ENCODE peak calls at places on chromosomes 13 and 19, in five cellular contexts. One of them, this sample, is unnamed.

GRCh38 chr13:91576590-91576989 is 178.2 kb downstream of the GPC5 start:
- DNase-seq in thoracic aorta: no peak
- DNase-seq in mucosa of descending colon: peak
- DNase-seq in AG09319: no peak
- DNase-seq in cardiac muscle cell: peak
- DNase-seq in this sample: peak

GRCh38 chr19:38684078-38684861 is 36.8 kb downstream of the ACTN4 start:
- DNase-seq in cardiac muscle cell: no peak
- DNase-seq in thoracic aorta: peak
- DNase-seq in mucosa of descending colon: peak
- DNase-seq in AG09319: peak
- DNase-seq in this sample: no peak

GRCh38 chr19:3471954-3472655 is 8.2 kb downstream of the SMIM24 start:
- DNase-seq in thoracic aorta: no peak
- DNase-seq in cardiac muscle cell: peak
- DNase-seq in AG09319: no peak
- DNase-seq in mucosa of descending colon: peak
- DNase-seq in this sample: peak

GRCh38 chr19:55014714-55015113 is 23.4 kb downstream of the GP6 start:
- DNase-seq in AG09319: no peak
- DNase-seq in cardiac muscle cell: no peak
- DNase-seq in mucosa of descending colon: no peak
- DNase-seq in thoracic aorta: no peak
- DNase-seq in this sample: no peak

GRCh38 chr19:57830071-57830602 is at the start of gene ZNF587B:
- DNase-seq in cardiac muscle cell: peak
- DNase-seq in thoracic aorta: no peak
- DNase-seq in AG09319: no peak
- DNase-seq in mucosa of descending colon: peak
- DNase-seq in this sample: peak

GRCh38 chr13:44013666-44014291 is 134.1 kb downstream of the LACC1 start:
- DNase-seq in cardiac muscle cell: no peak
- DNase-seq in AG09319: peak
- DNase-seq in thoracic aorta: no peak
- DNase-seq in mucosa of descending colon: no peak
- DNase-seq in this sample: no peak

GRCh38 chr19:40539070-40539469 is 37.6 kb upstream of the SHKBP1 start:
- DNase-seq in thoracic aorta: no peak
- DNase-seq in mucosa of descending colon: no peak
- DNase-seq in cardiac muscle cell: no peak
- DNase-seq in AG09319: no peak
- DNase-seq in this sample: no peak

GRCh38 chr13:54185101-54185500 is 1156.5 kb downstream of the OLFM4 start:
- DNase-seq in thoracic aorta: no peak
- DNase-seq in mucosa of descending colon: no peak
- DNase-seq in cardiac muscle cell: no peak
- DNase-seq in AG09319: no peak
- DNase-seq in this sample: no peak

GRCh38 chr13:44309771-44310767 is 63.6 kb upstream of the SERP2 start:
- DNase-seq in AG09319: no peak
- DNase-seq in mucosa of descending colon: peak
- DNase-seq in thoracic aorta: no peak
- DNase-seq in cardiac muscle cell: peak
- DNase-seq in this sample: no peak

GRCh38 chr19:35142531-35143230 is 374 bp upstream of the FXYD7 start:
- DNase-seq in thoracic aorta: no peak
- DNase-seq in AG09319: no peak
- DNase-seq in mucosa of descending colon: peak
- DNase-seq in cardiac muscle cell: peak
- DNase-seq in this sample: peak

GRCh38 chr13:43766766-43767165 is 20.0 kb downstream of the ENOX1 start:
- DNase-seq in AG09319: no peak
- DNase-seq in cardiac muscle cell: peak
- DNase-seq in mucosa of descending colon: no peak
- DNase-seq in thoracic aorta: no peak
- DNase-seq in this sample: no peak

GRCh38 chr13:114017028-114017630 is 43.3 kb upstream of the C13orf46 start:
- DNase-seq in thoracic aorta: no peak
- DNase-seq in AG09319: no peak
- DNase-seq in mucosa of descending colon: no peak
- DNase-seq in cardiac muscle cell: no peak
- DNase-seq in this sample: no peak

GRCh38 chr19:58582985-58583384 is 9.8 kb upstream of the MZF1 start:
- DNase-seq in thoracic aorta: no peak
- DNase-seq in AG09319: no peak
- DNase-seq in cardiac muscle cell: no peak
- DNase-seq in mucosa of descending colon: no peak
- DNase-seq in this sample: no peak

GRCh38 chr13:50198508-50198907 is 183.3 kb downstream of the KCNRG start:
- DNase-seq in AG09319: peak
- DNase-seq in mucosa of descending colon: no peak
- DNase-seq in thoracic aorta: no peak
- DNase-seq in cardiac muscle cell: no peak
- DNase-seq in this sample: no peak

GRCh38 chr13:94232956-94233355 is 246.5 kb downstream of the DCT start:
- DNase-seq in cardiac muscle cell: no peak
- DNase-seq in thoracic aorta: no peak
- DNase-seq in AG09319: no peak
- DNase-seq in mucosa of descending colon: no peak
- DNase-seq in this sample: no peak

GRCh38 chr13:98877466-98877865 is 100.4 kb downstream of the DOCK9 start:
- DNase-seq in AG09319: no peak
- DNase-seq in thoracic aorta: no peak
- DNase-seq in mucosa of descending colon: no peak
- DNase-seq in cardiac muscle cell: no peak
- DNase-seq in this sample: no peak

GRCh38 chr13:71621152-71622124 is 245.6 kb downstream of the DACH1 start:
- DNase-seq in mucosa of descending colon: no peak
- DNase-seq in AG09319: no peak
- DNase-seq in cardiac muscle cell: peak
- DNase-seq in thoracic aorta: no peak
- DNase-seq in this sample: no peak

GRCh38 chr13:94382520-94382919 is 97.0 kb downstream of the DCT start:
- DNase-seq in mucosa of descending colon: no peak
- DNase-seq in AG09319: no peak
- DNase-seq in thoracic aorta: no peak
- DNase-seq in cardiac muscle cell: no peak
- DNase-seq in this sample: no peak

GRCh38 chr13:108932206-108932605 is 302.8 kb downstream of the MYO16 start:
- DNase-seq in mucosa of descending colon: no peak
- DNase-seq in AG09319: no peak
- DNase-seq in cardiac muscle cell: no peak
- DNase-seq in thoracic aorta: no peak
- DNase-seq in this sample: no peak

GRCh38 chr13:41649659-41650058 is 192.3 kb downstream of the RGCC start:
- DNase-seq in mucosa of descending colon: no peak
- DNase-seq in thoracic aorta: no peak
- DNase-seq in cardiac muscle cell: peak
- DNase-seq in AG09319: no peak
- DNase-seq in this sample: no peak

GRCh38 chr13:28657784-28658538 is 969 bp upstream of the POMP start:
- DNase-seq in thoracic aorta: no peak
- DNase-seq in AG09319: no peak
- DNase-seq in mucosa of descending colon: no peak
- DNase-seq in cardiac muscle cell: no peak
- DNase-seq in this sample: no peak

GRCh38 chr13:45206340-45206739 is 5.5 kb upstream of the KCTD4 start:
- DNase-seq in cardiac muscle cell: no peak
- DNase-seq in thoracic aorta: no peak
- DNase-seq in AG09319: peak
- DNase-seq in mucosa of descending colon: no peak
- DNase-seq in this sample: no peak

GRCh38 chr13:82356667-82357066 is 1525.6 kb downstream of the SLITRK1 start:
- DNase-seq in AG09319: no peak
- DNase-seq in cardiac muscle cell: peak
- DNase-seq in thoracic aorta: no peak
- DNase-seq in mucosa of descending colon: no peak
- DNase-seq in this sample: no peak

GRCh38 chr19:15836345-15836594 is 20.8 kb upstream of the OR10H1 start:
- DNase-seq in cardiac muscle cell: no peak
- DNase-seq in AG09319: no peak
- DNase-seq in thoracic aorta: no peak
- DNase-seq in mucosa of descending colon: no peak
- DNase-seq in this sample: no peak

GRCh38 chr19:15293751-15294505 is 38.4 kb downstream of the BRD4 start:
- DNase-seq in thoracic aorta: no peak
- DNase-seq in AG09319: no peak
- DNase-seq in mucosa of descending colon: no peak
- DNase-seq in cardiac muscle cell: no peak
- DNase-seq in this sample: no peak

GRCh38 chr13:49733181-49733951 is 42.1 kb upstream of the EBPL start:
- DNase-seq in AG09319: no peak
- DNase-seq in thoracic aorta: no peak
- DNase-seq in mucosa of descending colon: no peak
- DNase-seq in cardiac muscle cell: no peak
- DNase-seq in this sample: no peak

GRCh38 chr19:45922281-45922680 is 7.7 kb upstream of the NANOS2 start:
- DNase-seq in cardiac muscle cell: no peak
- DNase-seq in mucosa of descending colon: no peak
- DNase-seq in thoracic aorta: no peak
- DNase-seq in AG09319: no peak
- DNase-seq in this sample: no peak

GRCh38 chr13:24251525-24251924 is 57.9 kb upstream of the C1QTNF9 start:
- DNase-seq in thoracic aorta: no peak
- DNase-seq in AG09319: no peak
- DNase-seq in mucosa of descending colon: no peak
- DNase-seq in cardiac muscle cell: no peak
- DNase-seq in this sample: no peak

DNA sequence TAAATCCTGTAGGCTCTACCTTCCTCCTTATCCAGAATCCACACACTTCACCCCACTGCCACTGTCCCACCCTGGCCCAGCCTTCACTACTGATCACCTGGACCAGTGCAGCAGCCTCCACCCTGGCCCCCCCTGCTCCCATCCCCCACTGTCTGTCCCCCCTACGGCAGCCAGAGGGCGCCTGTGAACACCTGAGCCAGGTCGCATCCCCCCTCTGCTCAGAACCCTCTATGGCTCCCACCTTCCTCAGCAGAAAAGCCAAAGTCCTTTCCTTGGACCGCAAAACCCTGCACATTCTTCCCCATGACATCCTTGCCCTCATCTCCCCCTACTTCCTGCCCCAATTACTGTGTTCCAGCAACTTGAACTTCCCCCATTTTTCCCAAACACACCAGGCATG is 20.6 kb downstream of the ELAVL3 start:
- DNase-seq in thoracic aorta: no peak
- DNase-seq in AG09319: no peak
- DNase-seq in cardiac muscle cell: no peak
- DNase-seq in mucosa of descending colon: no peak
- DNase-seq in this sample: no peak
- TF ChIP-seq CTCF in thoracic aorta: no peak
- TF ChIP-seq CTCF in AG09319: peak
- TF ChIP-seq CTCF in cardiac muscle cell: peak
- TF ChIP-seq CTCF in mucosa of descending colon: no peak
- TF ChIP-seq CTCF in this sample: no peak

GRCh38 chr13:111476197-111476596 is 155.8 kb downstream of the TEX29 start:
- DNase-seq in AG09319: no peak
- DNase-seq in thoracic aorta: no peak
- DNase-seq in cardiac muscle cell: no peak
- DNase-seq in mucosa of descending colon: no peak
- DNase-seq in this sample: no peak

GRCh38 chr13:111475488-111475887 is 155.0 kb downstream of the TEX29 start:
- DNase-seq in AG09319: no peak
- DNase-seq in thoracic aorta: no peak
- DNase-seq in cardiac muscle cell: no peak
- DNase-seq in mucosa of descending colon: no peak
- DNase-seq in this sample: no peak

GRCh38 chr13:111472083-111472482 is 151.6 kb downstream of the TEX29 start:
- DNase-seq in thoracic aorta: no peak
- DNase-seq in cardiac muscle cell: no peak
- DNase-seq in mucosa of descending colon: no peak
- DNase-seq in AG09319: no peak
- DNase-seq in this sample: no peak

GRCh38 chr13:111472559-111473460 is 152.4 kb downstream of the TEX29 start:
- DNase-seq in AG09319: no peak
- DNase-seq in thoracic aorta: no peak
- DNase-seq in cardiac muscle cell: no peak
- DNase-seq in mucosa of descending colon: no peak
- DNase-seq in this sample: no peak

GRCh38 chr13:111474136-111475002 is 153.9 kb downstream of the TEX29 start:
- DNase-seq in cardiac muscle cell: peak
- DNase-seq in mucosa of descending colon: no peak
- DNase-seq in thoracic aorta: no peak
- DNase-seq in AG09319: no peak
- DNase-seq in this sample: no peak
- TF ChIP-seq CTCF in cardiac muscle cell: peak
- TF ChIP-seq CTCF in mucosa of descending colon: no peak
- TF ChIP-seq CTCF in thoracic aorta: peak
- TF ChIP-seq CTCF in AG09319: peak
- TF ChIP-seq CTCF in this sample: peak

DNA sequence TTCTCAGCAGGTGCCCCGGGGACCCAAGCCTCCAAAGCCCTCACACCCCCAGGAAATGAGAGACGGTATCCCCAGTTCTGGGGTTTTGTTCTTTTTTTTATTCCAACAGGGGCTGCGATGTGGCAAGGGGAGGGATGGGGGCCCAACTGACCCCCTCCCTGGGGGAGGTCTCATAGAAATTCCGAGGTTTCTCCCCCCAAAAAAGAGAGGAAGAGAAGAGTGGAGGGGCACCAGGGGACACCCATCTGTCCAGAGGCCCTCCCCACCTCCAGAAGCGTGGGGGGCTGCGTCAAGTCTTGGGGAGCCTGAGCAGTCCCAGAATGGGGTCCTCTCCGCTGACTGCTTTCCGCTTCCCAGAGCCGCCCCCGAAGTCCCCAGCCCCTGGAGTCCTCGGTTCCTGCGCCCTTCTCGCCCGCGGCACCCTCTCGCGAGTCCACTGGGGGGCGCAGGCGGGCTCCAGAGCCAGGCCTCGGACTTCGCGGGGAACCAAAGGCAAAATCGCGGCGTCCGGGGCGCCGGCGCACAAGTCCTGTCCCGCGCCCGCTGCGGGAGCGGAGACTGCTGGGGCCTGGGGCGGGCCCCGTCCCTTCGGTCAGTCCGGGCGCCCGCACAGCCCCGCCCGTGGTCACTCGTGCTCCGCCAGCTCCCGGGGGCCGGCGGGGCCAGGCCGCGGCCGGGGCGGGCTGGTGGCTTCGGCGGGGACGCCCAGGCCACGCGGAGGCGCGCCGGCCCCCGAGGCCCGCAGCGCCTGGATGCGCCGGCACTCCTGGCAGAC is 4.4 kb upstream of the ATP1A3 start:
- DNase-seq in thoracic aorta: no peak
- DNase-seq in AG09319: no peak
- DNase-seq in mucosa of descending colon: peak
- DNase-seq in cardiac muscle cell: peak
- DNase-seq in this sample: peak
- TF ChIP-seq CTCF in thoracic aorta: peak
- TF ChIP-seq CTCF in AG09319: peak
- TF ChIP-seq CTCF in mucosa of descending colon: peak
- TF ChIP-seq CTCF in cardiac muscle cell: peak
- TF ChIP-seq CTCF in this sample: peak

DNA sequence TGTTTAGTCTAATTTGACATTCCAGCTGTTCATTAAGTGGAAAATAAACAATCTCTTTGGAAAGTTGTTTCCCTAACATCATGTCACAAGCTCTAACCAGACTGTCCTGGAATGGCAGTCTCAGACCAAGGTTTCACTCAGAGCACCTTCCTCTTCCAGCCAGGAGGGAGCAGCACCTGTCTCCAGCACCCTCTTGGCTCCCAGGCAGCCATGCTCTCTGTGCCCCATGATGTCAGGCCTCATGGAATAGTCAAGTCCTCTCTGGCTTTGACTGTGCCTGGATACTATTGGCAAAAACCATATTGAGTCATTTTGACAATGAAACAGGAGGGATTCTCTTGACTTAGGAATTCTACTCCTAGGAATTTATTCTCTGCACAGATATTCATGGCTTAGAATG is 171.4 kb downstream of the OXGR1 start:
- DNase-seq in thoracic aorta: no peak
- DNase-seq in AG09319: no peak
- DNase-seq in cardiac muscle cell: peak
- DNase-seq in mucosa of descending colon: peak
- DNase-seq in this sample: peak
- TF ChIP-seq CTCF in thoracic aorta: no peak
- TF ChIP-seq CTCF in AG09319: no peak
- TF ChIP-seq CTCF in cardiac muscle cell: peak
- TF ChIP-seq CTCF in mucosa of descending colon: no peak
- TF ChIP-seq CTCF in this sample: peak